ENCODE peak calls at places on chromosomes 12 and 14, in seven cellular contexts. O, C, W, N, L, J and P are unnamed samples.

GRCh38 chr12:124645530-124646244 is 78.3 kb upstream of the NCOR2 start:
- DNase-seq in O (no peak), C (no peak), W (no peak), N (no peak), L (no peak), J (no peak), P (no peak)

GRCh38 chr14:22268875-22269274 is 320.1 kb downstream of the DAD1 start:
- DNase-seq in O (no peak), C (no peak), W (no peak), N (no peak), L (peak; percentile 80), J (no peak), P (no peak)

GRCh38 chr12:52496590-52497071 is 3.6 kb upstream of the KRT6A start:
- DNase-seq in O (no peak), C (no peak), W (peak; percentile 72), N (no peak), L (peak; percentile 96), J (no peak), P (peak; percentile 91)

GRCh38 chr14:38139926-38140325 is 67.8 kb upstream of the SSTR1 start:
- DNase-seq in O (no peak), C (no peak), W (no peak), N (no peak), L (no peak), J (no peak), P (no peak)

GRCh38 chr12:79143803-79144202 is 279.2 kb downstream of the SYT1 start:
- DNase-seq in O (no peak), C (peak; percentile 42), W (no peak), N (no peak), L (no peak), J (no peak), P (no peak)

GRCh38 chr12:80316141-80316700 is 127.8 kb upstream of the PTPRQ start:
- DNase-seq in O (no peak), C (no peak), W (no peak), N (no peak), L (no peak), J (no peak), P (no peak)

GRCh38 chr12:879641-880040 is 69.9 kb downstream of the RAD52 start:
- DNase-seq in O (no peak), C (no peak), W (no peak), N (no peak), L (peak; percentile 49), J (no peak), P (no peak)

GRCh38 chr14:52974406-52974805 is 23.6 kb upstream of the FERMT2 start:
- DNase-seq in O (no peak), C (no peak), W (no peak), N (no peak), L (no peak), J (no peak), P (no peak)

GRCh38 chr14:81132492-81132891 is 88.3 kb downstream of the GTF2A1 start:
- DNase-seq in O (no peak), C (peak; percentile 91), W (no peak), N (no peak), L (no peak), J (no peak), P (no peak)

GRCh38 chr12:118055865-118056773 is 4.9 kb downstream of the WSB2 start:
- DNase-seq in O (peak; percentile 34), C (no peak), W (no peak), N (no peak), L (no peak), J (no peak), P (no peak)

GRCh38 chr12:11959117-11959823 is 111.5 kb upstream of the BCL2L14 start:
- DNase-seq in O (no peak), C (no peak), W (no peak), N (no peak), L (no peak), J (no peak), P (no peak)

GRCh38 chr12:47755655-47756562 is 2.8 kb downstream of the RAPGEF3 start:
- DNase-seq in O (peak; percentile 76), C (no peak), W (no peak), N (peak; percentile 81), L (no peak), J (no peak), P (no peak)

GRCh38 chr12:88258396-88258795 is 116.3 kb downstream of the TMTC3 start:
- DNase-seq in O (no peak), C (no peak), W (no peak), N (no peak), L (no peak), J (no peak), P (no peak)

GRCh38 chr12:92438641-92439396 is 264.0 kb upstream of the PLEKHG7 start:
- DNase-seq in O (no peak), C (no peak), W (no peak), N (no peak), L (no peak), J (no peak), P (no peak)

GRCh38 chr14:98114122-98114895 is 1157.7 kb downstream of the BCL11B start:
- DNase-seq in O (no peak), C (no peak), W (no peak), N (no peak), L (no peak), J (no peak), P (peak; percentile 25)

GRCh38 chr12:30614031-30614430 is 81.6 kb downstream of the IPO8 start:
- DNase-seq in O (no peak), C (no peak), W (no peak), N (no peak), L (no peak), J (no peak), P (no peak)

GRCh38 chr14:64764641-64765520 is 60.7 kb downstream of the PLEKHG3 start:
- DNase-seq in O (peak; percentile 56), C (peak; percentile 62), W (peak; percentile 90), N (peak; percentile 83), L (no peak), J (peak; percentile 75), P (peak; percentile 48)

GRCh38 chr14:84237881-84238280 is 1292.1 kb upstream of the FLRT2 start:
- DNase-seq in O (no peak), C (no peak), W (no peak), N (no peak), L (no peak), J (no peak), P (no peak)

GRCh38 chr14:90288646-90289355 is 32.4 kb downstream of the PSMC1 start:
- DNase-seq in O (no peak), C (peak; percentile 73), W (no peak), N (peak; percentile 38), L (no peak), J (no peak), P (no peak)

GRCh38 chr14:90815817-90816662 is at the start of gene TTC7B:
- DNase-seq in O (no peak), C (peak; percentile 59), W (no peak), N (peak; percentile 84), L (no peak), J (no peak), P (no peak)

GRCh38 chr12:67648306-67649164 is at the start of gene DYRK2:
- DNase-seq in O (peak; percentile 75), C (peak; percentile 82), W (peak; percentile 85), N (peak; percentile 86), L (no peak), J (peak; percentile 86), P (peak; percentile 63)

GRCh38 chr14:61876362-61877049 is 114.3 kb downstream of the SNAPC1 start:
- DNase-seq in O (no peak), C (no peak), W (no peak), N (no peak), L (no peak), J (no peak), P (no peak)

GRCh38 chr14:77039285-77040058 is 11.0 kb upstream of the IRF2BPL start:
- DNase-seq in O (no peak), C (peak; percentile 51), W (no peak), N (no peak), L (no peak), J (no peak), P (no peak)